ENCODE peak calls at places on chromosomes 5 and 9, in eight cellular contexts. H is suprapubic skin, O is breast epithelium, D is A549, L is sigmoid colon, Z is HCT116, M is H1, J is body of pancreas. S is an unnamed sample. For H3K4me1, the result is how much of the 10 kb centered on the place peaks cover.

GRCh38 chr5:95087819-95088317 is 197.0 kb downstream of the MCTP1 start:
- DNase-seq in H (no peak), O (no peak), D (no peak), L (no peak), Z (no peak), M (no peak), J (no peak), S (no peak)

GRCh38 chr9:122991370-122991830 is 42.1 kb upstream of the GPR21 start:
- DNase-seq in H (no peak), O (no peak), D (peak), L (no peak), Z (peak), M (no peak), J (peak), S (no peak)

GRCh38 chr9:108545446-108545845 is 310.3 kb downstream of the ACTL7B start:
- DNase-seq in H (no peak), O (no peak), D (no peak), L (no peak), Z (no peak), M (no peak), J (no peak), S (no peak)

GRCh38 chr5:125210241-125210947 is 464.0 kb upstream of the ZNF608 start:
- DNase-seq in H (no peak), O (no peak), D (no peak), L (no peak), Z (no peak), M (no peak), J (no peak), S (no peak)

GRCh38 chr9:33187519-33188218 is 20.5 kb upstream of the B4GALT1 start:
- DNase-seq in H (no peak), O (no peak), D (no peak), L (peak), Z (no peak), M (no peak), J (no peak), S (no peak)

GRCh38 chr5:53256746-53257145 is 147.2 kb upstream of the MOCS2 start:
- DNase-seq in H (no peak), O (no peak), D (no peak), L (no peak), Z (no peak), M (no peak), J (no peak), S (no peak)

GRCh38 chr5:61805101-61805500 is 473.0 kb downstream of the ZSWIM6 start:
- DNase-seq in H (no peak), O (no peak), D (peak), L (no peak), Z (no peak), M (no peak), J (peak), S (no peak)

GRCh38 chr5:179371123-179371515 is 25.9 kb upstream of the ADAMTS2 start:
- DNase-seq in H (no peak), O (peak), D (no peak), L (peak), Z (no peak), M (no peak), J (no peak), S (no peak)

GRCh38 chr9:92944921-92945320 is 2.4 kb upstream of the FGD3 start:
- DNase-seq in H (no peak), O (peak), D (no peak), L (no peak), Z (no peak), M (no peak), J (no peak), S (no peak)

GRCh38 chr5:126098330-126099017 is 324.7 kb upstream of the GRAMD2B start:
- DNase-seq in H (no peak), O (no peak), D (no peak), L (no peak), Z (no peak), M (no peak), J (no peak), S (no peak)

GRCh38 chr5:134523543-134524136 is 1.8 kb upstream of the JADE2 start:
- DNase-seq in H (no peak), O (no peak), D (no peak), L (no peak), Z (no peak), M (no peak), J (no peak), S (no peak)

GRCh38 chr9:76181020-76181641 is 213.1 kb downstream of the RFK start:
- DNase-seq in H (no peak), O (no peak), D (peak), L (no peak), Z (peak), M (no peak), J (peak), S (no peak)

GRCh38 chr9:93064392-93065124 is 6.1 kb downstream of the SUSD3 start:
- DNase-seq in H (no peak), O (no peak), D (no peak), L (no peak), Z (no peak), M (no peak), J (peak), S (peak)

GRCh38 chr9:32348289-32348688 is 36.2 kb upstream of the ACO1 start:
- DNase-seq in H (no peak), O (no peak), D (no peak), L (no peak), Z (no peak), M (no peak), J (no peak), S (no peak)

GRCh38 chr5:125189451-125190051 is 443.1 kb upstream of the ZNF608 start:
- DNase-seq in H (no peak), O (no peak), D (no peak), L (no peak), Z (peak), M (no peak), J (no peak), S (no peak)

GRCh38 chr5:115949096-115949495 is 13.2 kb upstream of the LVRN start:
- DNase-seq in H (no peak), O (no peak), D (no peak), L (no peak), Z (no peak), M (no peak), J (no peak), S (no peak)

GRCh38 chr9:107894572-107895261 is 405.1 kb upstream of the KLF4 start:
- DNase-seq in H (no peak), O (no peak), D (no peak), L (peak), Z (no peak), M (no peak), J (peak), S (no peak)

GRCh38 chr9:111622626-111623025 is 8.5 kb upstream of the DNAJC25 start:
- DNase-seq in H (peak), O (no peak), D (peak), L (no peak), Z (no peak), M (no peak), J (peak), S (no peak)

GRCh38 chr9:93684161-93684765 is 107.9 kb downstream of the PHF2 start:
- DNase-seq in H (no peak), O (peak), D (no peak), L (no peak), Z (no peak), M (no peak), J (no peak), S (no peak)

GRCh38 chr5:1876708-1877433 is 5.9 kb downstream of the IRX4 start:
- DNase-seq in H (no peak), O (no peak), D (no peak), L (no peak), Z (no peak), M (no peak), J (no peak), S (no peak)

GRCh38 chr5:95238560-95239325 is 46.2 kb downstream of the MCTP1 start:
- DNase-seq in H (no peak), O (no peak), D (no peak), L (no peak), Z (no peak), M (no peak), J (no peak), S (no peak)

GRCh38 chr9:19994296-19994695 is 205.5 kb upstream of the SLC24A2 start:
- DNase-seq in H (no peak), O (no peak), D (no peak), L (no peak), Z (no peak), M (no peak), J (no peak), S (no peak)

GRCh38 chr5:75681125-75681830 is 36.0 kb downstream of the POC5 start:
- DNase-seq in H (no peak), O (no peak), D (peak), L (no peak), Z (peak), M (no peak), J (no peak), S (no peak)

GRCh38 chr9:86341007-86341491 is 13.2 kb downstream of the TUT7 start:
- DNase-seq in H (no peak), O (no peak), D (no peak), L (no peak), Z (no peak), M (no peak), J (no peak), S (no peak)

GRCh38 chr9:99433555-99433954 is 211.5 kb downstream of the SEC61B start:
- DNase-seq in H (no peak), O (no peak), D (peak), L (no peak), Z (peak), M (no peak), J (peak), S (no peak)

GRCh38 chr5:168114444-168115017 is 176.9 kb upstream of the WWC1 start:
- DNase-seq in H (no peak), O (no peak), D (peak), L (no peak), Z (peak), M (peak), J (peak), S (no peak)

GRCh38 chr5:57862471-57863282 is 380.1 kb upstream of the ACTBL2 start:
- DNase-seq in H (no peak), O (no peak), D (no peak), L (no peak), Z (no peak), M (no peak), J (no peak), S (no peak)

GRCh38 chr5:78644741-78645300 is 3.8 kb downstream of the LHFPL2 start:
- DNase-seq in H (no peak), O (no peak), D (no peak), L (no peak), Z (no peak), M (no peak), J (no peak), S (no peak)

DNA sequence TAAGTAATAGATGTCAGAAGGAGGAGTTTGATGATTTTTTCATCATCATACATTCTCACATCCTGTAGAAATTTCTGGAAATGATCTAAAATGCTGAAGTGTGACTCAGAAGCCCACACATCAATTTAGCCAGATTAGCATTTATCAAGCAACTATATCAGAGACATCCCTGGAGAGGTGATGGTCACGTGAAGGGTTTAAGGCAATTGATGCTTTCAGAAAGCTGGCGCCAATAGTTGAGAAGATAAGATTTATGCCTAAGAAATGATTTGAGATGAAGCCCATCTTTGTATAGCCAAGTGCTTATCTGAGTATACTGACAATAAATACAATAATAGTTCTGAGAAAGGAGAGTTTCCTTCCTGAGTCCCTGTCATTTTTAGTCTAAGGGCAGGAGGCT is 162.8 kb upstream of the RORB start:
- DNase-seq in H (no peak), O (no peak), D (no peak), L (no peak), Z (no peak), M (no peak), J (no peak), S (no peak)
- H3K4me1 ChIP-seq in H (under half), O (under half), D (under half), L (under half), Z (under half), M (under half), J (under half), S (under half)

GRCh38 chr9:134641173-134641985 is at the start of gene COL5A1:
- DNase-seq in H (peak), O (peak), D (peak), L (peak), Z (no peak), M (peak), J (peak), S (no peak)

GRCh38 chr9:134641989-134642384 is 384 bp downstream of the COL5A1 start:
- DNase-seq in H (no peak), O (no peak), D (no peak), L (no peak), Z (no peak), M (no peak), J (no peak), S (no peak)

GRCh38 chr9:134642385-134643181 is 980 bp downstream of the COL5A1 start:
- DNase-seq in H (peak), O (no peak), D (peak), L (peak), Z (no peak), M (peak), J (peak), S (no peak)

GRCh38 chr9:134639994-134640393 is 1.6 kb upstream of the COL5A1 start:
- DNase-seq in H (no peak), O (no peak), D (no peak), L (no peak), Z (no peak), M (no peak), J (no peak), S (no peak)

GRCh38 chr9:134640491-134641172 is 971 bp upstream of the COL5A1 start:
- DNase-seq in H (no peak), O (no peak), D (no peak), L (no peak), Z (no peak), M (no peak), J (no peak), S (no peak)
- H3K4me3 ChIP-seq in H (peak), O (peak), D (peak), L (peak), Z (no peak), M (peak), J (no peak), S (peak)

DNA sequence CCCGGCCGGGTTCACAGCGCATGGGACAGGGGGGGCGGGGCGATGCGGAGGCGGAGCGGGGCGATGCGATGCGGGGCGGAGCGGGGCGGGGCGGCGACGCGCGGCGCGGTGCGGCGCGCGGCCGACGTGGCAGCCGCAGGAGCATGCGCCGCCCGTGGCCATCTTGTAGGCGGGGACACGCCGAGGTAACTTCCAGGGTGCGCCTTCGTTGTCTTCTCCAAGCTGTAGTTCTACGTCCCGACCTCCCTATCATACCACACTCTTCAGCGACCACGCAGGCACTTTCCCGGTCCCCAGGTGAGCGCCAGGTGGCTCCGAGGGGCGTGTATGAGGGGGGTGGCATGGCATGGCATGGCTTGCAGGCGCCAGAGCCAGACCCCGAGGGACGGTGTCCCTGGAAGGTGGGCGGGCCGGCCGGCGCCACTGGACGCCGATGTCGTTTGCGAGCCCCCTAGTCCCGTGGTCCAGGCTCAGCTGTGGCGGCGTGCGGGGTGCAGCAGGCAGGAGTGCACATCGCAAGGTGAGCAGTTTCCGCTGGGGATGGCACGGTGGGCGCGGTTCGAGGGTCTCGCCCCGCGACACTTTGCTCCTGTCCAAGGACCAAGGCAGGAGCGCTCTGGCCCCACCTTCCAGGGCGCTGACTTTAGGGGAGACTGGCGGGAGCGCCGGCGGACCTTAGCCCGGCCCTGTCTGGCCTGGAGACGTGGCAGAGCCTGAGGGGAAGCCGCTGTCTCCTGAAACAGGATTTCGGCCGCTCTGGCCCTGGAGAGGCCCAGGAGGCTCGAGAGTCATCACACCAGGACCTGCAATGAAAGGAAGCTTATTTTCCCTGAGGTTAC is at the start of gene PRRC1:
- DNase-seq in H (peak), O (peak), D (peak), L (peak), Z (peak), M (peak), J (peak), S (peak)
- TF ChIP-seq POLR2A in H (peak), O (no peak), D (peak), L (peak), Z (peak), M (peak), J (peak), S (peak)

GRCh38 chr5:157864067-157864466 is 5.1 kb upstream of the CLINT1 start:
- DNase-seq in H (no peak), O (no peak), D (no peak), L (no peak), Z (no peak), M (no peak), J (no peak), S (no peak)
- H3K4me1 ChIP-seq in H (under half), O (under half), D (under half), L (under half), Z (under half), M (under half), J (under half), S (under half)

GRCh38 chr9:136327313-136327971 is at the start of gene GPSM1:
- DNase-seq in H (no peak), O (no peak), D (peak), L (peak), Z (no peak), M (no peak), J (peak), S (no peak)
- H3K4me3 ChIP-seq in H (peak), O (peak), D (peak), L (peak), Z (peak), M (peak), J (peak), S (peak)

DNA sequence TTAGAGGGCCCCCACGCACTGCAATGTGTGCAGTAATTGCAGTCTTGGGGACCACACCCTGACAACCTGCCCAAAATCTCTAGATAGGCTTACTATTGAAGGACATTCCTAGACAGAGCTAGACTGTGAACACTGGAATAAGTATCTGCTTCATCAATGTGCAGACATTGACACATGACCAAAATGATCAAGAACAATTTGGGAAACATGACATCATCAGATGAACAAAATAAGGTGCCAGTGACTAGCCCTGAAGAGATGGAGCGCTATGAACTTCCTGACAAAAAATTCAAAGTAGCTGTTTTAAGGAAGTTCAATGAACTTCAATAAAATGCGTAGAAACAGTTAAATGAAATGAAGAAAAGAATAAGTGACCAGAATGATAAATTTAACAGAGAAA is 15.3 kb downstream of the EGFLAM start:
- DNase-seq in H (no peak), O (no peak), D (no peak), L (no peak), Z (no peak), M (no peak), J (no peak), S (no peak)
- TF ChIP-seq POLR2A in H (no peak), O (no peak), D (no peak), L (no peak), Z (no peak), M (no peak), J (no peak), S (no peak)

S was measured in esophagus squamous epithelium.